ENCODE peak calls at places on chromosomes 5 and 9, in six cellular contexts. One of them, this sample, is unnamed.

GRCh38 chr9:109880276-109881169 is 100.5 kb downstream of the PALM2AKAP2 start:
- DNase-seq in uterus: no peak
- DNase-seq in AG10803: peak
- DNase-seq in small intestine: peak
- DNase-seq in posterior cingulate gyrus: no peak
- DNase-seq in WTC11: peak
- DNase-seq in this sample: peak

GRCh38 chr9:82783045-82783444 is 279.9 kb downstream of the RASEF start:
- DNase-seq in WTC11: no peak
- DNase-seq in small intestine: peak
- DNase-seq in AG10803: no peak
- DNase-seq in uterus: no peak
- DNase-seq in posterior cingulate gyrus: no peak
- DNase-seq in this sample: no peak

GRCh38 chr5:113059232-113059805 is 82.7 kb downstream of the DCP2 start:
- DNase-seq in uterus: peak
- DNase-seq in small intestine: no peak
- DNase-seq in posterior cingulate gyrus: no peak
- DNase-seq in AG10803: peak
- DNase-seq in WTC11: no peak
- DNase-seq in this sample: no peak

GRCh38 chr5:90888511-90889324 is 330.1 kb downstream of the ADGRV1 start:
- DNase-seq in WTC11: no peak
- DNase-seq in posterior cingulate gyrus: no peak
- DNase-seq in small intestine: peak
- DNase-seq in uterus: no peak
- DNase-seq in AG10803: no peak
- DNase-seq in this sample: no peak

GRCh38 chr5:154071799-154072781 is 33.3 kb downstream of the MFAP3 start:
- DNase-seq in posterior cingulate gyrus: peak
- DNase-seq in small intestine: peak
- DNase-seq in WTC11: peak
- DNase-seq in AG10803: peak
- DNase-seq in uterus: peak
- DNase-seq in this sample: peak

GRCh38 chr9:114516913-114517312 is 11.6 kb upstream of the WHRN start:
- DNase-seq in posterior cingulate gyrus: no peak
- DNase-seq in WTC11: no peak
- DNase-seq in small intestine: no peak
- DNase-seq in uterus: no peak
- DNase-seq in AG10803: peak
- DNase-seq in this sample: no peak

GRCh38 chr5:30099634-30100033 is 1093.9 kb upstream of the CDH6 start:
- DNase-seq in AG10803: no peak
- DNase-seq in small intestine: no peak
- DNase-seq in uterus: no peak
- DNase-seq in posterior cingulate gyrus: no peak
- DNase-seq in WTC11: no peak
- DNase-seq in this sample: no peak

GRCh38 chr9:127987103-127987614 is 6.4 kb upstream of the EEIG1 start:
- DNase-seq in posterior cingulate gyrus: no peak
- DNase-seq in small intestine: peak
- DNase-seq in uterus: no peak
- DNase-seq in WTC11: no peak
- DNase-seq in AG10803: peak
- DNase-seq in this sample: no peak

GRCh38 chr9:15735083-15735974 is 182.5 kb downstream of the CCDC171 start:
- DNase-seq in WTC11: no peak
- DNase-seq in uterus: no peak
- DNase-seq in posterior cingulate gyrus: no peak
- DNase-seq in small intestine: no peak
- DNase-seq in AG10803: peak
- DNase-seq in this sample: no peak

GRCh38 chr9:27154923-27155322 is 45.9 kb downstream of the TEK start:
- DNase-seq in WTC11: no peak
- DNase-seq in AG10803: peak
- DNase-seq in small intestine: no peak
- DNase-seq in uterus: no peak
- DNase-seq in posterior cingulate gyrus: no peak
- DNase-seq in this sample: no peak

GRCh38 chr9:26504057-26504456 is 388.5 kb downstream of the CAAP1 start:
- DNase-seq in posterior cingulate gyrus: no peak
- DNase-seq in uterus: no peak
- DNase-seq in WTC11: no peak
- DNase-seq in AG10803: no peak
- DNase-seq in small intestine: no peak
- DNase-seq in this sample: no peak

GRCh38 chr5:935510-936084 is 42.9 kb downstream of the TRIP13 start:
- DNase-seq in posterior cingulate gyrus: no peak
- DNase-seq in WTC11: no peak
- DNase-seq in small intestine: no peak
- DNase-seq in uterus: peak
- DNase-seq in AG10803: no peak
- DNase-seq in this sample: peak

GRCh38 chr9:135084881-135085760 is 2.3 kb upstream of the OLFM1 start:
- DNase-seq in uterus: no peak
- DNase-seq in posterior cingulate gyrus: no peak
- DNase-seq in WTC11: no peak
- DNase-seq in small intestine: no peak
- DNase-seq in AG10803: no peak
- DNase-seq in this sample: peak

GRCh38 chr5:23084815-23085214 is 231.7 kb upstream of the CDH12 start:
- DNase-seq in WTC11: no peak
- DNase-seq in posterior cingulate gyrus: no peak
- DNase-seq in small intestine: no peak
- DNase-seq in uterus: no peak
- DNase-seq in AG10803: no peak
- DNase-seq in this sample: no peak

GRCh38 chr5:170491479-170491878 is 12.3 kb upstream of the KCNIP1 start:
- DNase-seq in uterus: no peak
- DNase-seq in WTC11: no peak
- DNase-seq in AG10803: peak
- DNase-seq in posterior cingulate gyrus: no peak
- DNase-seq in small intestine: no peak
- DNase-seq in this sample: no peak

This sample was measured in WERI-Rb-1.